ENCODE peak calls at places on chromosomes 7 and 10, in nine cellular contexts. A is heart left ventricle, E is T-helper 2 cell, Y is choroid plexus epithelial cell, V is HTR-8/SVneo, H is lower lobe of right lung, N is SW480, X is nephron progenitor cell, F is upper lobe of right lung. W is an unnamed sample.

GRCh38 chr10:87093461-87094372 is 926 bp downstream of the GLUD1 start:
- DNase-seq in V (no peak), E (peak), H (peak), X (peak), N (peak), F (peak), A (peak), Y (peak), W (peak)

GRCh38 chr10:13492493-13493180 is 36.2 kb downstream of the BEND7 start:
- DNase-seq in X (no peak), E (no peak), H (no peak), N (peak), A (no peak), V (no peak), Y (peak), F (no peak), W (no peak)

GRCh38 chr10:79407811-79408795 is 37.3 kb downstream of the ZCCHC24 start:
- DNase-seq in E (no peak), F (no peak), V (no peak), H (peak), N (no peak), X (no peak), A (peak), Y (peak), W (no peak)

GRCh38 chr7:73827568-73828106 is 3.2 kb upstream of the CLDN4 start:
- DNase-seq in X (no peak), N (peak), Y (no peak), H (peak), E (no peak), A (no peak), F (peak), V (no peak), W (no peak)

GRCh38 chr7:72153132-72153512 is 259.0 kb downstream of the CALN1 start:
- DNase-seq in H (no peak), N (no peak), X (no peak), A (no peak), E (no peak), Y (no peak), F (no peak), V (no peak), W (no peak)

GRCh38 chr10:94546616-94547175 is 1.1 kb downstream of the HELLS start:
- DNase-seq in Y (peak), E (no peak), H (no peak), N (peak), F (no peak), X (no peak), V (peak), A (no peak), W (no peak)

GRCh38 chr7:151827620-151828019 is 49.3 kb downstream of the PRKAG2 start:
- DNase-seq in X (no peak), V (no peak), A (no peak), E (no peak), F (no peak), H (no peak), N (no peak), Y (no peak), W (no peak)

GRCh38 chr7:118151671-118152070 is 32.3 kb upstream of the LSM8 start:
- DNase-seq in A (no peak), F (no peak), V (no peak), H (no peak), Y (no peak), E (no peak), N (no peak), X (no peak), W (no peak)

GRCh38 chr7:96181174-96181573 is 140.7 kb downstream of the SLC25A13 start:
- DNase-seq in H (no peak), V (no peak), X (no peak), Y (no peak), F (no peak), A (no peak), N (no peak), E (no peak), W (no peak)